ENCODE peak calls at places on chromosomes 2 and 18, in nine cellular contexts. T is adrenal gland; P is CD8-positive, alpha-beta T cell; I is CD4-positive, alpha-beta T cell; H is WERI-Rb-1; L is PC-3; G is hepatocyte; F is SK-N-SH; Q is A549. N is an unnamed sample.

GRCh38 chr2:217095511-217096205 is 235.8 kb upstream of the TNP1 start:
- DNase-seq in F (no peak), Q (no peak), P (no peak), T (no peak), L (peak), G (no peak), H (no peak), I (no peak), N (peak)

GRCh38 chr2:105541189-105542050 is 142.6 kb upstream of the FHL2 start:
- DNase-seq in I (no peak), G (peak), L (no peak), H (no peak), Q (no peak), F (no peak), T (no peak), P (peak), N (peak)

GRCh38 chr2:68889500-68889899 is 18.3 kb upstream of the BMP10 start:
- DNase-seq in Q (no peak), P (no peak), H (no peak), L (no peak), F (peak), T (no peak), I (no peak), G (no peak), N (no peak)

GRCh38 chr2:200148366-200148765 is 158.1 kb upstream of the SPATS2L start:
- DNase-seq in H (no peak), I (no peak), T (no peak), G (no peak), P (no peak), L (no peak), F (no peak), Q (no peak), N (no peak)

GRCh38 chr2:186459009-186459408 is 27.1 kb upstream of the ZC3H15 start:
- DNase-seq in L (peak), G (peak), T (no peak), Q (peak), I (no peak), P (no peak), H (no peak), F (no peak), N (no peak)

GRCh38 chr2:64391459-64391858 is 62.5 kb upstream of the LGALSL start:
- DNase-seq in Q (no peak), I (no peak), L (no peak), T (no peak), F (no peak), P (no peak), G (peak), H (no peak), N (no peak)

GRCh38 chr18:4181882-4182568 is 273.1 kb downstream of the DLGAP1 start:
- DNase-seq in Q (peak), G (peak), T (no peak), I (no peak), F (no peak), H (peak), L (no peak), P (no peak), N (no peak)

GRCh38 chr2:203670939-203671338 is 35.5 kb upstream of the CD28 start:
- DNase-seq in F (no peak), G (no peak), T (no peak), Q (no peak), I (no peak), H (no peak), P (no peak), L (no peak), N (no peak)

GRCh38 chr18:63040788-63041410 is 278.7 kb downstream of the BCL2 start:
- DNase-seq in P (no peak), G (no peak), L (no peak), H (no peak), F (no peak), I (no peak), Q (no peak), T (no peak), N (no peak)

GRCh38 chr2:146579154-146579930 is 1265.5 kb upstream of the ACVR2A start:
- DNase-seq in L (peak), P (no peak), I (no peak), Q (peak), H (no peak), F (no peak), G (no peak), T (no peak), N (peak)

GRCh38 chr18:79630266-79631095 is 49.1 kb upstream of the CTDP1 start:
- DNase-seq in F (no peak), G (no peak), T (no peak), Q (no peak), P (peak), H (peak), I (no peak), L (peak), N (no peak)

GRCh38 chr2:166127217-166128155 is at the start of gene SCN1A:
- DNase-seq in I (no peak), F (peak), T (no peak), P (no peak), Q (peak), H (no peak), L (peak), G (peak), N (peak)

GRCh38 chr2:18118703-18119102 is 240.2 kb downstream of the KCNS3 start:
- DNase-seq in H (no peak), P (no peak), G (no peak), T (no peak), F (no peak), L (peak), Q (no peak), I (no peak), N (no peak)

GRCh38 chr2:160432633-160433032 is 61.0 kb downstream of the RBMS1 start:
- DNase-seq in L (peak), G (no peak), Q (peak), P (no peak), H (no peak), I (no peak), T (no peak), F (no peak), N (peak)

GRCh38 chr2:98013407-98014042 is 17.8 kb upstream of the TMEM131 start:
- DNase-seq in I (no peak), Q (no peak), L (no peak), G (no peak), F (no peak), P (no peak), H (no peak), T (no peak), N (no peak)

GRCh38 chr18:38576915-38577314 is 1011.3 kb upstream of the CELF4 start:
- DNase-seq in L (no peak), F (no peak), H (no peak), T (no peak), P (no peak), I (no peak), G (no peak), Q (no peak), N (no peak)

GRCh38 chr18:79626905-79627749 is 52.5 kb upstream of the CTDP1 start:
- DNase-seq in T (no peak), I (no peak), P (no peak), L (no peak), Q (no peak), H (no peak), F (no peak), G (no peak), N (no peak)

GRCh38 chr18:75247601-75248421 is 37.2 kb downstream of the TSHZ1 start:
- DNase-seq in I (no peak), L (peak), H (no peak), T (no peak), P (no peak), F (no peak), G (no peak), Q (peak), N (peak)

GRCh38 chr2:63790491-63790890 is 51.2 kb upstream of the UGP2 start:
- DNase-seq in I (no peak), F (no peak), G (no peak), T (no peak), H (no peak), L (no peak), Q (no peak), P (no peak), N (no peak)

GRCh38 chr18:1499265-1499664 is 594.6 kb downstream of the ADCYAP1 start:
- DNase-seq in Q (no peak), T (no peak), G (no peak), L (peak), P (no peak), H (no peak), F (no peak), I (no peak), N (no peak)

GRCh38 chr2:69059731-69060290 is 46.8 kb downstream of the ANTXR1 start:
- DNase-seq in L (no peak), H (no peak), Q (no peak), T (no peak), G (no peak), F (no peak), I (no peak), P (no peak), N (no peak)

GRCh38 chr2:191612496-191612895 is 65.4 kb upstream of the NABP1 start:
- DNase-seq in G (no peak), T (no peak), Q (peak), F (no peak), H (no peak), I (no peak), L (peak), P (no peak), N (peak)

GRCh38 chr2:178385595-178386148 is 65.3 kb downstream of the PRKRA start:
- DNase-seq in G (no peak), T (no peak), F (no peak), L (peak), H (no peak), Q (no peak), I (no peak), P (no peak), N (no peak)

GRCh38 chr2:171814883-171815282 is 79.2 kb downstream of the SLC25A12 start:
- DNase-seq in L (no peak), H (peak), I (no peak), F (no peak), Q (no peak), P (no peak), G (no peak), T (no peak), N (no peak)

GRCh38 chr2:20507166-20507692 is 60.4 kb downstream of the RHOB start:
- DNase-seq in L (peak), G (no peak), T (no peak), H (peak), F (no peak), I (no peak), Q (no peak), P (no peak), N (no peak)

GRCh38 chr2:60796573-60797509 is 40.8 kb downstream of the PAPOLG start:
- DNase-seq in L (no peak), H (no peak), I (no peak), P (no peak), Q (no peak), F (no peak), G (no peak), T (no peak), N (no peak)
- TF ChIP-seq CTCF in L (no peak), H (no peak), I (no peak), P (no peak), Q (no peak), F (no peak), G (no peak), T (no peak), N (no peak)

GRCh38 chr2:10830641-10831386 is 18.2 kb upstream of the PDIA6 start:
- DNase-seq in L (no peak), G (no peak), Q (no peak), P (no peak), T (no peak), I (no peak), H (no peak), F (no peak), N (no peak)

GRCh38 chr2:10833021-10833420 is 20.4 kb upstream of the PDIA6 start:
- DNase-seq in H (no peak), F (no peak), G (no peak), I (no peak), P (no peak), Q (no peak), T (no peak), L (no peak), N (no peak)

GRCh38 chr2:10831387-10831985 is 18.9 kb upstream of the PDIA6 start:
- DNase-seq in Q (no peak), P (no peak), G (no peak), L (no peak), H (no peak), F (no peak), I (no peak), T (no peak), N (no peak)

GRCh38 chr2:10834300-10834699 is 21.7 kb upstream of the PDIA6 start:
- DNase-seq in H (no peak), I (no peak), G (no peak), F (peak), T (no peak), L (peak), Q (no peak), P (no peak), N (no peak)

GRCh38 chr2:10832228-10832936 is 19.8 kb upstream of the PDIA6 start:
- DNase-seq in I (peak), L (peak), H (peak), G (peak), Q (peak), T (peak), F (peak), P (peak), N (peak)
- H3K27ac ChIP-seq in I (no peak), L (no peak), H (no peak), G (no peak), Q (no peak), T (no peak), F (no peak), P (no peak), N (no peak)

DNA sequence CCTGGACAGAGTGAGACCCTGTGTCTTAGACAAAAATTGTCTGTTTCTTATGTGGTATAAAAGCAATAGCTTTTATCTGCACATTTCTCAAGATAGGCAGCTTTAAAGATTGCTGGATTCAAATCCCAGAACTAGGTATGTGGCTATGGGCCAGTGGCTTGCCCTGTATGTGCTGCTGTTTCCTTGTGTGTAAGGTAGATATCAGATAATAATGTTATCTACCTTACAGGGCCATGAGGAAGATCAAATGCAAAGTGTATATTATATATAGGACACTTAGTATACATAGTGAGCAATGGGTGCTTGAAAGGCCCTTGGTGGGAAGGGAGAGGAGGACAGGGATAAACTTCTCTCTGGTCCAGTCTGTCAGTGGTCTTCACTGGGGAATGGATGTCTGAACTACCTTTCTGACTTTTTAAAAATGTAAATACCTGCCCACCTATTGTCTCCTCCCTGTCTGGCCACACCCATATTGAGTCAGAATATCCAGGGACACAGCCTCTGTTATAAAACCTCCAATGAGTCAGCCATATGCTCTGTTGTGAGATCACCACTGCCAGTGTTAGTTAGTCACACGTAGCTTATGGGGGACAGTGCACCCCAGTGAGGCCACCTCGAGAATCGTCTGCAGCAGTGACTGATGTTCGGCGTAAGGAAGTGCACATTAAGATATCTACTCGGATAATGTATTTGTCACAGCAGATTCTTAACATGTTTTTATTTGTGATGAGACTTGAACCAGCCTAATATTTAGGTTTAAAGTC is 383.4 kb downstream of the PTPRM start:
- DNase-seq in Q (peak), L (peak), H (no peak), T (peak), P (no peak), F (no peak), I (no peak), G (peak), N (peak)
- TF ChIP-seq CTCF in Q (no peak), L (peak), H (no peak), T (no peak), P (no peak), F (no peak), I (no peak), G (no peak), N (no peak)

DNA sequence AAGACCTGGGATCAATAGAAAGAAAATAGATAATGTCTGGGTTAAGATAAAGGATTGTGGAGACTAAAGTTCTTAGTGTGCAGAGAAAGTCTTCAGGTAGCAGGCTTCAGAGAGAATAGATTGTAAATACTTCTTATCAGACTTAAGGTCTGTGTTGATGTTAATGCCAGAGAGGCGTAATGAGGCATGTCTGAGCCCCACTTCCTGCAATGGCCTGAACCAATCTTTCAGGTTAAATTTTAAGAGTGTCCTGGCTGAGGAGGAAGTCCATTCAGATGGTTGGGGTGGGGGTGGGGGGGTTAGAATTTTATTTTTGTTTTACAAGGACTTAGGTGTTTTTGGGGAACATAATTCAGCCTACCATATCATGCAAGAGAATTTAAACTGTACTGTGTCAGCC is 129.5 kb downstream of the EVA1A start:
- DNase-seq in H (peak), P (no peak), G (no peak), L (no peak), Q (no peak), F (no peak), T (no peak), I (no peak), N (no peak)
- H3K27ac ChIP-seq in H (no peak), P (no peak), G (no peak), L (no peak), Q (no peak), F (no peak), T (no peak), I (no peak), N (no peak)

GRCh38 chr18:26022585-26022984 is 67.8 kb downstream of the SS18 start:
- DNase-seq in L (no peak), G (no peak), F (no peak), T (no peak), Q (no peak), P (no peak), I (no peak), H (no peak), N (no peak)

GRCh38 chr18:26014462-26014861 is 76.0 kb downstream of the SS18 start:
- DNase-seq in G (no peak), L (no peak), I (no peak), P (no peak), H (no peak), F (no peak), Q (no peak), T (no peak), N (no peak)

GRCh38 chr18:26021061-26021754 is 69.2 kb downstream of the SS18 start:
- DNase-seq in Q (no peak), G (no peak), T (no peak), I (no peak), L (no peak), P (no peak), F (no peak), H (no peak), N (no peak)

GRCh38 chr18:26017929-26018328 is 72.5 kb downstream of the SS18 start:
- DNase-seq in P (no peak), G (no peak), T (no peak), I (no peak), L (no peak), F (no peak), Q (peak), H (no peak), N (no peak)
- TF ChIP-seq CTCF in P (no peak), G (peak), T (no peak), I (no peak), L (peak), F (peak), Q (no peak), H (no peak), N (no peak)

GRCh38 chr18:23137093-23137640 is 1.9 kb downstream of the CABLES1 start:
- DNase-seq in F (no peak), P (no peak), Q (no peak), L (no peak), H (no peak), T (no peak), G (no peak), I (no peak), N (no peak)

GRCh38 chr18:23134780-23135678 is at the start of gene CABLES1:
- DNase-seq in F (peak), Q (peak), G (peak), L (peak), P (peak), H (peak), I (peak), T (peak), N (peak)

GRCh38 chr18:23136326-23137092 is 1.2 kb downstream of the CABLES1 start:
- DNase-seq in T (no peak), F (peak), Q (no peak), G (peak), L (peak), I (peak), H (peak), P (no peak), N (no peak)

GRCh38 chr18:23133860-23134779 is 1.2 kb upstream of the CABLES1 start:
- DNase-seq in G (peak), T (no peak), H (peak), P (no peak), L (peak), F (peak), Q (peak), I (peak), N (peak)

GRCh38 chr18:23135679-23136325 is 517 bp downstream of the CABLES1 start:
- DNase-seq in Q (no peak), T (no peak), H (peak), L (peak), G (peak), I (peak), P (no peak), F (peak), N (peak)
- H3K27ac ChIP-seq in Q (peak), T (peak), H (no peak), L (peak), G (peak), I (no peak), P (no peak), F (peak), N (peak)

DNA sequence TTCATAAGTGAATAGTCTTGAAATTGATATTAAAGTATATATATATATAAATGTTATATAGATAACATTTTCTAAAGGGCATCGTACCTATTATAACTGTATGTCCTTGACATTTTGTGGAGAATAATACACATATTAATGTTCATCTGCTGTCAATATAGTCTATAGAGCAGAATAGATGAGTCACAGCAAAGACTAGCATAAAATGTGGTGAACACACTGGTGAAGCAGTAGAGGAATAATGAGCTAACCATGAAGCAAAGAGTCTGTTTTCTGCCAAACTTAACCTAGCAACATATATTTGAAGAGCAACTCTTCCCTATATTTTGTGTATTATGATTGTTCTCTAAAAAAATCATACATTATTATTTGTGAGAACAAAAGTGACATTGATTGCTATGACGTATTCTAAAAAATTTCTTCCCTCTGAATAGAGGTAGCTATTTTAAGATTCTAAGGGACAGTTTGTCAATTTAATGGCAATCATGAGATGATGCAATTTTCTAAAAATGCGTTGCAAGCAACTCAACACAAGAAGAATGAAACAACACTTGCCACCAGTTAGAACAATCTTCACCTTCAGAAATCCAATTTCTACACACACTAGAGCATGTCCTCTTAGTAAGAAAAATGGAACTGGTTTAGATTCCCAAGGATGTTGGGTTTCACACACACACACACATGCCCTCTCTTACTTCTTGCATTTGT is 22.0 kb downstream of the DOCK10 start:
- DNase-seq in I (no peak), G (no peak), F (no peak), L (no peak), H (no peak), T (no peak), Q (no peak), P (no peak), N (no peak)
- TF ChIP-seq CTCF in I (no peak), G (no peak), F (no peak), L (no peak), H (no peak), T (no peak), Q (no peak), P (no peak), N (no peak)

GRCh38 chr2:218343591-218343990 is 13.1 kb upstream of the CATIP start:
- DNase-seq in Q (no peak), P (no peak), G (no peak), F (no peak), L (no peak), I (no peak), H (no peak), T (no peak), N (no peak)

GRCh38 chr2:218342837-218343236 is 13.8 kb upstream of the CATIP start:
- DNase-seq in Q (no peak), I (no peak), H (no peak), F (no peak), L (no peak), P (no peak), G (no peak), T (no peak), N (no peak)

GRCh38 chr2:218344090-218344754 is 12.4 kb upstream of the CATIP start:
- DNase-seq in G (no peak), L (no peak), F (no peak), H (no peak), Q (no peak), T (no peak), P (no peak), I (no peak), N (no peak)

GRCh38 chr2:218341381-218341780 is 15.3 kb upstream of the CATIP start:
- DNase-seq in H (no peak), I (no peak), F (no peak), G (no peak), T (no peak), P (no peak), L (no peak), Q (no peak), N (no peak)

GRCh38 chr2:218340656-218341055 is 16.0 kb upstream of the CATIP start:
- DNase-seq in G (no peak), L (no peak), P (no peak), T (no peak), H (no peak), I (no peak), Q (no peak), F (no peak), N (no peak)
- H3K27ac ChIP-seq in G (no peak), L (no peak), P (no peak), T (no peak), H (no peak), I (no peak), Q (no peak), F (no peak), N (no peak)

GRCh38 chr18:47931707-47932103 is 1.2 kb upstream of the SMAD2 start:
- DNase-seq in I (peak), G (peak), L (no peak), P (peak), T (no peak), Q (peak), H (peak), F (peak), N (no peak)
- TF ChIP-seq CTCF in I (peak), G (no peak), L (no peak), P (no peak), T (no peak), Q (peak), H (peak), F (no peak), N (peak)

N was measured in RWPE1.